ENCODE peak calls at places on chromosomes 3 and 15, in eight cellular contexts. W is KBM-7; C is naive thymus-derived CD4-positive, alpha-beta T cell; Y is Right ventricle myocardium superior; I is lower leg skin; R is stimulated activated CD8-positive, alpha-beta memory T cell treated with anti-CD3 and anti-CD28 coated beads, Interleukin-4, amount 100 ng/mL, for 24 hours; Q is activated effector memory CD4-positive, alpha-beta T cell treated with anti-CD3 and anti-CD28 coated beads, Interleukin-2, amount 50 U/mL, for 16 hours; S is mucosa of gallbladder. F is an unnamed sample.

GRCh38 chr15:95511680-95512079 is 818.8 kb upstream of the NR2F2 start:
- DNase-seq in W (no peak), C (no peak), Y (no peak), I (no peak), R (no peak), Q (no peak), S (no peak), F (no peak)

GRCh38 chr3:20648294-20648693 is 462.3 kb upstream of the SGO1 start:
- DNase-seq in W (no peak), C (no peak), Y (no peak), I (no peak), R (no peak), Q (no peak), S (no peak), F (no peak)

GRCh38 chr15:25055356-25056068 is 100.7 kb downstream of the SNRPN start:
- DNase-seq in W (no peak), C (no peak), Y (no peak), I (no peak), R (no peak), Q (no peak), S (no peak), F (peak; percentile 40)

GRCh38 chr15:99845009-99845408 is 111.8 kb upstream of the LYSMD4 start:
- DNase-seq in W (no peak), C (no peak), Y (no peak), I (no peak), R (no peak), Q (no peak), S (no peak), F (no peak)

GRCh38 chr3:32934150-32934742 is 17.2 kb upstream of the CCR4 start:
- DNase-seq in W (peak; percentile 50), C (no peak), Y (no peak), I (no peak), R (no peak), Q (no peak), S (no peak), F (no peak)

GRCh38 chr3:63900459-63900858 is 11.7 kb downstream of the SCAANT1 start:
- DNase-seq in W (peak; percentile 68), C (no peak), Y (no peak), I (no peak), R (no peak), Q (no peak), S (no peak), F (no peak)

GRCh38 chr3:194300392-194300758 is 50.8 kb downstream of the CPN2 start:
- DNase-seq in W (no peak), C (no peak), Y (peak; percentile 79), I (peak; percentile 78), R (no peak), Q (no peak), S (peak; percentile 68), F (peak; percentile 90)

GRCh38 chr15:73919706-73920105 is 6.6 kb upstream of the LOXL1 start:
- DNase-seq in W (no peak), C (no peak), Y (peak; percentile 24), I (no peak), R (no peak), Q (no peak), S (no peak), F (no peak)

GRCh38 chr15:72599855-72600464 is 54.5 kb upstream of the GOLGA6B start:
- DNase-seq in W (peak; percentile 73), C (peak; percentile 16), Y (no peak), I (no peak), R (no peak), Q (no peak), S (no peak), F (no peak)

GRCh38 chr3:12582730-12583129 is 25.8 kb downstream of the MKRN2 start:
- DNase-seq in W (no peak), C (no peak), Y (no peak), I (no peak), R (no peak), Q (no peak), S (no peak), F (no peak)

GRCh38 chr3:23546186-23546585 is 259.6 kb upstream of the UBE2E1 start:
- DNase-seq in W (no peak), C (no peak), Y (no peak), I (no peak), R (no peak), Q (no peak), S (no peak), F (no peak)

GRCh38 chr3:192409203-192409837 is 318.0 kb downstream of the FGF12 start:
- DNase-seq in W (peak; percentile 23), C (no peak), Y (peak; percentile 52), I (no peak), R (no peak), Q (no peak), S (no peak), F (no peak)

GRCh38 chr3:81045976-81046375 is 715.5 kb downstream of the GBE1 start:
- DNase-seq in W (no peak), C (no peak), Y (no peak), I (no peak), R (no peak), Q (no peak), S (no peak), F (no peak)

GRCh38 chr3:178455264-178455663 is 81.0 kb upstream of the KCNMB2 start:
- DNase-seq in W (no peak), C (no peak), Y (no peak), I (no peak), R (no peak), Q (no peak), S (no peak), F (no peak)

GRCh38 chr15:93028632-93029612 is 60.1 kb downstream of the RGMA start:
- DNase-seq in W (no peak), C (no peak), Y (peak; percentile 93), I (peak; percentile 79), R (no peak), Q (peak; percentile 62), S (peak; percentile 50), F (peak; percentile 94)

GRCh38 chr15:68693071-68693470 is 114.3 kb downstream of the CORO2B start:
- DNase-seq in W (peak; percentile 62), C (peak; percentile 14), Y (no peak), I (no peak), R (no peak), Q (no peak), S (no peak), F (no peak)